ENCODE peak calls at places on chromosomes 5 and 9, in five cellular contexts. V is activated CD4-positive, alpha-beta T cell treated with anti-CD3 and anti-CD28 coated beads, Interleukin-2, amount 50 U/mL, for 1 hour; W is breast epithelium; E is KG1; T is uterus. X is an unnamed sample.
A peak's percentile ranks its signal among the peaks of the same experiment; 100 is the strongest.

GRCh38 chr5:2750758-2751464 is 566 bp downstream of the IRX2 start:
- DNase-seq in W (no peak), V (no peak), E (no peak), T (no peak), X (no peak)

GRCh38 chr9:83218411-83219090 is 155.6 kb upstream of the RASEF start:
- DNase-seq in W (no peak), T (no peak), E (no peak), V (no peak), X (no peak)

GRCh38 chr9:89629096-89629976 is 24.5 kb downstream of the GADD45G start:
- DNase-seq in V (no peak), E (no peak), W (no peak), T (no peak), X (no peak)

GRCh38 chr9:94872921-94873511 is 146.5 kb downstream of the AOPEP start:
- DNase-seq in V (no peak), W (no peak), T (peak; percentile 65), E (no peak), X (no peak)

GRCh38 chr9:116154334-116154975 is 864 bp downstream of the PAPPA start:
- DNase-seq in W (no peak), V (no peak), E (no peak), T (peak; percentile 34), X (no peak)

GRCh38 chr9:136572596-136573313 is 26.9 kb upstream of the NOTCH1 start:
- DNase-seq in W (no peak), E (no peak), V (no peak), T (no peak), X (no peak)

GRCh38 chr5:7190727-7191126 is 205.2 kb upstream of the ADCY2 start:
- DNase-seq in E (no peak), W (no peak), T (no peak), V (no peak), X (no peak)

GRCh38 chr9:70113403-70114022 is 69.9 kb downstream of the MAMDC2 start:
- DNase-seq in E (peak; percentile 6), T (peak; percentile 59), V (no peak), W (peak; percentile 55), X (no peak)

GRCh38 chr5:107812570-107813141 is 141.9 kb upstream of the EFNA5 start:
- DNase-seq in T (no peak), W (no peak), E (no peak), V (no peak), X (no peak)

GRCh38 chr9:91162784-91163440 is 198.8 kb downstream of the AUH start:
- DNase-seq in T (no peak), V (no peak), E (peak; percentile 73), W (no peak), X (no peak)

GRCh38 chr5:2038337-2039179 is 155.8 kb upstream of the IRX4 start:
- DNase-seq in T (peak; percentile 38), E (peak; percentile 19), W (peak; percentile 68), V (peak; percentile 51), X (peak; percentile 43)

GRCh38 chr5:172904312-172904642 is 54.9 kb upstream of the RPL26L1 start:
- DNase-seq in W (no peak), T (no peak), E (no peak), V (no peak), X (no peak)

GRCh38 chr5:172527559-172527958 is 73.2 kb upstream of the SH3PXD2B start:
- DNase-seq in V (no peak), W (no peak), E (no peak), T (no peak), X (no peak)

GRCh38 chr9:17135578-17135904 is 701 bp downstream of the CNTLN start:
- DNase-seq in T (no peak), W (no peak), E (peak; percentile 21), V (no peak), X (no peak)

GRCh38 chr5:101904736-101905135 is 391.3 kb downstream of the SLCO4C1 start:
- DNase-seq in E (no peak), W (no peak), T (no peak), V (no peak), X (no peak)

GRCh38 chr5:2299388-2300220 is 416.9 kb upstream of the IRX4 start:
- DNase-seq in V (no peak), W (peak; percentile 34), E (no peak), T (no peak), X (no peak)

GRCh38 chr9:96022445-96023031 is 147.0 kb downstream of the ERCC6L2 start:
- DNase-seq in V (no peak), T (no peak), W (no peak), E (no peak), X (no peak)

GRCh38 chr5:112762113-112762810 is 24.6 kb downstream of the APC start:
- DNase-seq in W (no peak), T (no peak), E (no peak), V (no peak), X (no peak)

GRCh38 chr5:165630211-165630866 is 2124.9 kb downstream of the MAT2B start:
- DNase-seq in E (peak; percentile 8), T (no peak), V (no peak), W (no peak), X (no peak)

GRCh38 chr5:55096860-55097259 is 5.6 kb upstream of the GZMA start:
- DNase-seq in V (peak; percentile 34), E (no peak), W (no peak), T (no peak), X (no peak)

GRCh38 chr9:136225366-136225747 is 20.3 kb downstream of the QSOX2 start:
- DNase-seq in E (no peak), T (no peak), W (no peak), V (peak; percentile 32), X (no peak)

GRCh38 chr5:96572864-96573512 is 89.2 kb upstream of the CAST start:
- DNase-seq in W (no peak), T (no peak), E (no peak), V (no peak), X (no peak)

GRCh38 chr9:129139233-129139992 is 28.2 kb downstream of the PTPA start:
- DNase-seq in E (peak; percentile 81), T (peak; percentile 89), V (peak; percentile 68), W (peak; percentile 75), X (peak; percentile 66)

GRCh38 chr5:156322666-156323065 is 4.3 kb upstream of the SGCD start:
- DNase-seq in V (no peak), T (no peak), E (no peak), W (no peak), X (no peak)

X was measured in NCI-H2107.